ENCODE peak calls at places on chromosomes 4 and X, in nine cellular contexts. C, T, V, H, B, L, I, Y and M are unnamed samples.

GRCh38 chrX:7614616-7615015 is 228.4 kb upstream of the VCX start:
- DNase-seq in C (no peak), T (no peak), V (no peak), H (no peak), B (no peak), L (no peak), I (no peak), Y (no peak), M (no peak)

GRCh38 chr4:136281307-136281706 is 1251.0 kb downstream of the PCDH18 start:
- DNase-seq in C (no peak), T (no peak), V (no peak), H (no peak), B (no peak), L (no peak), I (no peak), Y (no peak), M (no peak)

GRCh38 chr4:42655921-42656735 is 777 bp downstream of the ATP8A1 start:
- DNase-seq in C (no peak), T (peak), V (no peak), H (no peak), B (no peak), L (peak), I (no peak), Y (no peak), M (no peak)

GRCh38 chr4:54230479-54231418 is 1.7 kb downstream of the PDGFRA start:
- DNase-seq in C (peak), T (no peak), V (no peak), H (no peak), B (no peak), L (no peak), I (peak), Y (no peak), M (peak)

GRCh38 chr4:38531126-38531737 is 132.8 kb upstream of the KLF3 start:
- DNase-seq in C (peak), T (no peak), V (no peak), H (no peak), B (no peak), L (no peak), I (no peak), Y (peak), M (no peak)

GRCh38 chr4:147970003-147970402 is 238.1 kb downstream of the ARHGAP10 start:
- DNase-seq in C (no peak), T (no peak), V (no peak), H (no peak), B (no peak), L (no peak), I (no peak), Y (no peak), M (no peak)

GRCh38 chr4:189092596-189092995 is 848.1 kb upstream of the FRG1 start:
- DNase-seq in C (peak), T (no peak), V (no peak), H (no peak), B (no peak), L (no peak), I (no peak), Y (peak), M (peak)

GRCh38 chr4:147041376-147041775 is 95.7 kb upstream of the TTC29 start:
- DNase-seq in C (no peak), T (no peak), V (no peak), H (no peak), B (no peak), L (no peak), I (no peak), Y (no peak), M (no peak)

GRCh38 chrX:50100188-50100587 is 100.6 kb downstream of the AKAP4 start:
- DNase-seq in C (no peak), T (no peak), V (no peak), H (no peak), B (no peak), L (no peak), I (peak), Y (no peak), M (peak)

GRCh38 chr4:26856906-26857277 is 3.7 kb upstream of the STIM2 start:
- DNase-seq in C (no peak), T (no peak), V (no peak), H (no peak), B (no peak), L (no peak), I (no peak), Y (no peak), M (no peak)

GRCh38 chr4:55032179-55032578 is 93.2 kb downstream of the KDR start:
- DNase-seq in C (peak), T (no peak), V (no peak), H (no peak), B (no peak), L (no peak), I (no peak), Y (no peak), M (no peak)

GRCh38 chrX:99301990-99302389 is 1108.1 kb downstream of the PCDH19 start:
- DNase-seq in C (peak), T (no peak), V (no peak), H (no peak), B (no peak), L (no peak), I (peak), Y (no peak), M (peak)

GRCh38 chr4:127698789-127699200 is 31.4 kb upstream of the SLC25A31 start:
- DNase-seq in C (peak), T (no peak), V (peak), H (no peak), B (no peak), L (no peak), I (peak), Y (peak), M (peak)

GRCh38 chr4:36026348-36026747 is 218.0 kb downstream of the ARAP2 start:
- DNase-seq in C (no peak), T (no peak), V (no peak), H (no peak), B (no peak), L (no peak), I (no peak), Y (no peak), M (no peak)

GRCh38 chr4:70734168-70734954 is 12.6 kb downstream of the RUFY3 start:
- DNase-seq in C (peak), T (peak), V (no peak), H (no peak), B (no peak), L (no peak), I (peak), Y (peak), M (peak)

GRCh38 chr4:82823062-82823461 is 24.5 kb upstream of the SCD5 start:
- DNase-seq in C (no peak), T (no peak), V (no peak), H (peak), B (no peak), L (no peak), I (peak), Y (peak), M (no peak)

GRCh38 chr4:123667991-123668390 is 271.4 kb downstream of the SPRY1 start:
- DNase-seq in C (no peak), T (no peak), V (no peak), H (no peak), B (no peak), L (no peak), I (no peak), Y (no peak), M (peak)

GRCh38 chr4:7647932-7648812 is 213.4 kb upstream of the PSAPL1 start:
- DNase-seq in C (peak), T (no peak), V (peak), H (no peak), B (no peak), L (peak), I (peak), Y (peak), M (peak)

GRCh38 chr4:139814285-139815015 is 148.8 kb downstream of the MGST2 start:
- DNase-seq in C (peak), T (no peak), V (no peak), H (no peak), B (no peak), L (no peak), I (peak), Y (peak), M (peak)

GRCh38 chr4:10179957-10180602 is 63.5 kb upstream of the WDR1 start:
- DNase-seq in C (peak), T (no peak), V (no peak), H (peak), B (no peak), L (no peak), I (no peak), Y (peak), M (peak)

GRCh38 chrX:24423960-24424359 is 41.1 kb upstream of the PDK3 start:
- DNase-seq in C (no peak), T (no peak), V (peak), H (no peak), B (no peak), L (no peak), I (peak), Y (no peak), M (peak)

GRCh38 chr4:123397276-123398150 is 918 bp downstream of the SPRY1 start:
- DNase-seq in C (peak), T (peak), V (peak), H (no peak), B (no peak), L (peak), I (peak), Y (peak), M (peak)

GRCh38 chr4:48585401-48585800 is 95.3 kb downstream of the ZAR1 start:
- DNase-seq in C (no peak), T (no peak), V (no peak), H (no peak), B (no peak), L (no peak), I (no peak), Y (no peak), M (no peak)

GRCh38 chrX:54495814-54496516 is at the start of gene FGD1:
- DNase-seq in C (peak), T (peak), V (no peak), H (no peak), B (peak), L (peak), I (peak), Y (peak), M (peak)

GRCh38 chrX:54494166-54494969 is 1.7 kb downstream of the FGD1 start:
- DNase-seq in C (no peak), T (no peak), V (no peak), H (no peak), B (no peak), L (no peak), I (no peak), Y (no peak), M (no peak)

GRCh38 chrX:54494970-54495813 is 842 bp downstream of the FGD1 start:
- DNase-seq in C (peak), T (no peak), V (no peak), H (no peak), B (no peak), L (no peak), I (peak), Y (peak), M (peak)

GRCh38 chrX:54496936-54497335 is 902 bp upstream of the FGD1 start:
- DNase-seq in C (no peak), T (no peak), V (no peak), H (no peak), B (no peak), L (no peak), I (no peak), Y (no peak), M (no peak)

GRCh38 chrX:54496517-54496852 is 451 bp upstream of the FGD1 start:
- DNase-seq in C (no peak), T (no peak), V (no peak), H (no peak), B (no peak), L (no peak), I (no peak), Y (no peak), M (no peak)
- H3K4me3 ChIP-seq in C (peak), T (peak), V (peak), H (peak), B (peak), L (no peak), I (peak), Y (peak), M (peak)

GRCh38 chr4:81469774-81470455 is 1.8 kb downstream of the RASGEF1B start:
- DNase-seq in C (no peak), T (no peak), V (no peak), H (no peak), B (no peak), L (no peak), I (no peak), Y (no peak), M (no peak)
- H3K4me3 ChIP-seq in C (peak), T (peak), V (peak), H (no peak), B (peak), L (peak), I (no peak), Y (peak), M (peak)

GRCh38 chr4:89316187-89316586 is 8.6 kb upstream of the GPRIN3 start:
- DNase-seq in C (peak), T (no peak), V (no peak), H (no peak), B (no peak), L (no peak), I (peak), Y (no peak), M (no peak)
- H3K4me3 ChIP-seq in C (no peak), T (no peak), V (no peak), H (no peak), B (no peak), L (no peak), I (no peak), Y (no peak), M (no peak)

GRCh38 chrX:71623105-71623450 is 4.8 kb upstream of the CXCR3 start:
- DNase-seq in C (no peak), T (no peak), V (no peak), H (no peak), B (no peak), L (no peak), I (no peak), Y (no peak), M (no peak)
- H3K4me3 ChIP-seq in C (no peak), T (no peak), V (no peak), H (no peak), B (no peak), L (no peak), I (no peak), Y (no peak), M (no peak)

GRCh38 chrX:154542723-154543424 is 3.8 kb downstream of the G6PD start:
- DNase-seq in C (no peak), T (no peak), V (peak), H (no peak), B (no peak), L (peak), I (no peak), Y (no peak), M (no peak)
- H3K4me3 ChIP-seq in C (no peak), T (no peak), V (peak), H (no peak), B (no peak), L (no peak), I (no peak), Y (no peak), M (no peak)